ENCODE peak calls at places on chromosomes 5 and 9, in four cellular contexts. O is hepatocyte, D is endothelial cell of umbilical vein, E is keratinocyte. Y is an unnamed sample.

GRCh38 chr5:78972654-78973428 is 12.3 kb downstream of the ARSB start:
- DNase-seq in E (no peak), O (peak; percentile 32), D (peak; percentile 99), Y (peak; percentile 63)

GRCh38 chr5:124195416-124195815 is 551.0 kb downstream of the ZNF608 start:
- DNase-seq in O (no peak), E (no peak), D (peak; percentile 35), Y (no peak)

GRCh38 chr9:15248596-15248995 is 58.4 kb downstream of the TTC39B start:
- DNase-seq in D (no peak), O (no peak), E (no peak), Y (no peak)

GRCh38 chr5:113250341-113250953 is 184.3 kb downstream of the TSSK1B start:
- DNase-seq in D (peak; percentile 98), O (peak; percentile 27), E (no peak), Y (peak; percentile 99)

GRCh38 chr9:113657765-113658564 is 194.4 kb downstream of the RGS3 start:
- DNase-seq in D (peak; percentile 89), E (peak; percentile 60), O (peak; percentile 90), Y (peak; percentile 82)

GRCh38 chr5:150656191-150657132 is 4.6 kb upstream of the MYOZ3 start:
- DNase-seq in O (peak; percentile 89), D (peak; percentile 46), E (no peak), Y (no peak)

GRCh38 chr5:135745897-135746500 is 88.5 kb upstream of the SLC25A48 start:
- DNase-seq in D (no peak), E (no peak), O (no peak), Y (no peak)

GRCh38 chr9:95286151-95286550 is 31.4 kb downstream of the FANCC start:
- DNase-seq in E (no peak), D (peak; percentile 23), O (no peak), Y (no peak)

GRCh38 chr5:175246242-175246891 is 197.6 kb downstream of the DRD1 start:
- DNase-seq in E (peak; percentile 55), D (no peak), O (peak; percentile 63), Y (peak; percentile 96)

GRCh38 chr5:87413116-87413645 is 451 bp upstream of the CCNH start:
- DNase-seq in D (no peak), E (no peak), O (no peak), Y (peak; percentile 20)

GRCh38 chr9:19306568-19306967 is 73.5 kb downstream of the RPS6 start:
- DNase-seq in O (no peak), D (no peak), E (no peak), Y (no peak)

GRCh38 chr5:174533127-174533453 is 191.3 kb upstream of the MSX2 start:
- DNase-seq in D (no peak), O (no peak), E (no peak), Y (no peak)

GRCh38 chr5:1661311-1661710 is 137.6 kb upstream of the LPCAT1 start:
- DNase-seq in E (no peak), D (no peak), O (peak; percentile 2), Y (no peak)

GRCh38 chr9:33130501-33130900 is 36.6 kb downstream of the B4GALT1 start:
- DNase-seq in D (peak; percentile 66), E (no peak), O (peak; percentile 33), Y (peak; percentile 62)

GRCh38 chr9:127980056-127980705 is 608 bp downstream of the EEIG1 start:
- DNase-seq in O (peak; percentile 90), E (no peak), D (peak; percentile 33), Y (no peak)

GRCh38 chr5:35345222-35345621 is 114.9 kb upstream of the PRLR start:
- DNase-seq in D (no peak), O (no peak), E (no peak), Y (no peak)

GRCh38 chr9:122042056-122042455 is 51.1 kb downstream of the TTLL11 start:
- DNase-seq in D (no peak), E (no peak), O (no peak), Y (no peak)

GRCh38 chr5:143524338-143524929 is 120.9 kb upstream of the NR3C1 start:
- DNase-seq in E (no peak), O (no peak), D (no peak), Y (peak; percentile 26)

GRCh38 chr5:16345454-16345853 is 120.1 kb downstream of the ZNF622 start:
- DNase-seq in D (no peak), E (no peak), O (no peak), Y (no peak)

GRCh38 chr9:100196828-100197227 is 97.8 kb downstream of the INVS start:
- DNase-seq in D (no peak), E (no peak), O (no peak), Y (no peak)

GRCh38 chr9:28801144-28801799 is 1228.0 kb upstream of the C9orf72 start:
- DNase-seq in E (no peak), O (no peak), D (no peak), Y (peak; percentile 38)

GRCh38 chr5:89211836-89212235 is 328.9 kb upstream of the MEF2C start:
- DNase-seq in D (no peak), E (no peak), O (no peak), Y (peak; percentile 97)

GRCh38 chr9:127796225-127796813 is 6.4 kb upstream of the FPGS start:
- DNase-seq in D (no peak), E (no peak), O (no peak), Y (peak; percentile 34)

GRCh38 chr9:2623046-2623865 is 1.7 kb downstream of the VLDLR start:
- DNase-seq in O (peak; percentile 67), D (peak; percentile 35), E (no peak), Y (peak; percentile 59)

GRCh38 chr5:180001742-180002141 is 69.8 kb downstream of the RNF130 start:
- DNase-seq in E (no peak), O (no peak), D (no peak), Y (no peak)

GRCh38 chr5:14243768-14244167 is 100.6 kb downstream of the TRIO start:
- DNase-seq in O (no peak), E (no peak), D (no peak), Y (no peak)

GRCh38 chr9:3887121-3887797 is 361.5 kb upstream of the RFX3 start:
- DNase-seq in E (no peak), D (no peak), O (no peak), Y (no peak)

GRCh38 chr9:77016111-77016525 is 3.3 kb upstream of the FOXB2 start:
- DNase-seq in E (no peak), D (no peak), O (no peak), Y (no peak)

GRCh38 chr5:134247411-134247810 is 21.5 kb upstream of the PPP2CA start:
- DNase-seq in D (peak; percentile 33), E (no peak), O (peak; percentile 40), Y (peak; percentile 93)

GRCh38 chr5:2169417-2169787 is 286.7 kb upstream of the IRX4 start:
- DNase-seq in O (no peak), D (no peak), E (no peak), Y (no peak)

GRCh38 chr9:87950296-87950695 is 24.0 kb downstream of the CDK20 start:
- DNase-seq in O (no peak), E (no peak), D (no peak), Y (no peak)

GRCh38 chr9:83013867-83014605 is 48.9 kb downstream of the RASEF start:
- DNase-seq in D (no peak), E (no peak), O (no peak), Y (peak; percentile 70)

GRCh38 chr9:136244116-136244775 is 1.4 kb downstream of the QSOX2 start:
- DNase-seq in D (no peak), E (no peak), O (no peak), Y (no peak)

GRCh38 chr5:172867761-172868435 is 33.8 kb downstream of the ERGIC1 start:
- DNase-seq in D (no peak), E (no peak), O (no peak), Y (no peak)

GRCh38 chr5:58774979-58775378 is 192.1 kb downstream of the RAB3C start:
- DNase-seq in O (no peak), E (no peak), D (no peak), Y (no peak)

GRCh38 chr5:126198509-126198908 is 224.7 kb upstream of the GRAMD2B start:
- DNase-seq in O (no peak), D (no peak), E (no peak), Y (no peak)

GRCh38 chr5:14838396-14839319 is 32.9 kb downstream of the ANKH start:
- DNase-seq in O (no peak), E (no peak), D (no peak), Y (no peak)

GRCh38 chr5:107704686-107705389 is 34.1 kb upstream of the EFNA5 start:
- DNase-seq in O (no peak), E (no peak), D (no peak), Y (peak; percentile 8)
- H3K4me2 ChIP-seq in O (peak overlapping the region; percentile 43), E (peak overlapping the region; percentile 73), D (peak overlapping the region; percentile 83), Y (peak overlapping the region; percentile 67)

GRCh38 chr5:98173334-98173733 is 600.1 kb upstream of the RGMB start:
- DNase-seq in O (no peak), E (no peak), D (no peak), Y (peak; percentile 48)

GRCh38 chr5:98168862-98169261 is 604.6 kb upstream of the RGMB start:
- DNase-seq in D (no peak), E (no peak), O (no peak), Y (no peak)

GRCh38 chr5:98175474-98175873 is 598.0 kb upstream of the RGMB start:
- DNase-seq in D (no peak), E (no peak), O (no peak), Y (no peak)

DNA sequence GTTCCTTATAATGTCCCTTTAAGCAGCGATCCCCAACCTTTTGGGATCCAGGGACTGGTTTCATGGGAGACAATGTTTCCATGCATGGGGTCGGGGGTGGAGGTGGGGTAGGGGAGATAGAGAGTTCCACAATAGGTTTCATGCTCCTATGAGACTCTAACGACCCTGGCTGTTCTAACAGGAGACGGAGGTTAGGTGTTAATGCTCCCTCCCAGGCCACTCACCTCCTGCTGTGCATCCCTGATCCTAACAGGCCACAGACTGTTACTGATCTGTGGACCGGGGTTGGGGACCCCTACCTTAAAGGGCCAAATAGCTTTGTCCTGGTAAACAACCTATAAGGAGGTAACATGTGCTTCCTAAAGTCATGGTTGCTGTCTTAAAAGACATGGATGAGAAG is 602.5 kb upstream of the RGMB start:
- DNase-seq in D (no peak), E (no peak), O (no peak), Y (no peak)
- TF ChIP-seq EZH2 in D (no peak), E (no peak), O (no peak), Y (no peak)

DNA sequence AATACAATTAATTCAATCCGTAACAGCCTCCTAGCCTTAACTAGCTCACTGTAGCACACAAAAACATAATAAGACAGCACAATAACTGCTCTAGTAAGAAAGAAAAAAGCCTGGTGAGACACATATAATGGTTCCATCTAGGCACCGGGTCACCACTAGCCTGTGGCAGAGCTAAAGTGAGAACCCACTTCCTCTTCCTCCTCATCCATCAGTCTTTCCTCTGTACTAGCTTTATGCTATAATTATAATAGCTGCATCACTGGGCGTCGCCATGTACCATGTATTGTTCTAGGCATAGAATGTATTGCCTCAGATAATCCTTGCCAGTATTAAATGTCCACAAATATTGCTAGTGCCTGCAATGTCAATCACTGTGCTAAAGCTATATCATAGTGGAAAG is 23.1 kb downstream of the ADRB2 start:
- DNase-seq in E (no peak), D (no peak), O (no peak), Y (no peak)
- H3K4me1 ChIP-seq in E (peaks cover 4% of the 10 kb centered on the region), D (peaks cover 6% of the 10 kb centered on the region), O (no peaks in the 10 kb centered on the region), Y (no peaks in the 10 kb centered on the region)

GRCh38 chr5:20353481-20353880 is 365.5 kb upstream of the CDH18 start:
- DNase-seq in D (no peak), E (no peak), O (no peak), Y (no peak)

GRCh38 chr5:20347334-20347733 is 359.3 kb upstream of the CDH18 start:
- DNase-seq in E (no peak), D (no peak), O (no peak), Y (no peak)

GRCh38 chr5:20351849-20352248 is 363.8 kb upstream of the CDH18 start:
- DNase-seq in O (no peak), D (no peak), E (no peak), Y (no peak)
- H3K4me2 ChIP-seq in O (no peak overlapping the region), D (no peak overlapping the region), E (no peak overlapping the region), Y (no peak overlapping the region)

GRCh38 chr9:34576943-34577634 is 12.4 kb downstream of the CNTFR start:
- DNase-seq in E (no peak), D (no peak), O (peak; percentile 75), Y (no peak)
- TF ChIP-seq EZH2 in E (peak; percentile 48), D (no peak), O (no peak), Y (peak; percentile 85)